ENCODE peak calls at places on chromosomes 5 and 9, in six cellular contexts. R is A549, U is IMR-90, Z is lower leg skin, Q is AG04450, N is choroid plexus epithelial cell. H is an unnamed sample.
A peak's percentile ranks its signal among the peaks of the same experiment; 100 is the strongest.

GRCh38 chr5:115977988-115978387 is 15.7 kb downstream of the LVRN start:
- DNase-seq in R (no peak), U (peak; percentile 92), Z (no peak), Q (peak; percentile 65), N (peak; percentile 90), H (peak; percentile 29)

GRCh38 chr9:35547889-35548418 is 57.1 kb upstream of the TESK1 start:
- DNase-seq in R (no peak), U (no peak), Z (no peak), Q (no peak), N (no peak), H (no peak)

GRCh38 chr9:110156902-110157301 is 51.1 kb downstream of the C9orf152 start:
- DNase-seq in R (no peak), U (no peak), Z (no peak), Q (no peak), N (peak; percentile 71), H (no peak)

GRCh38 chr5:133440467-133441115 is 171.8 kb downstream of the FSTL4 start:
- DNase-seq in R (no peak), U (no peak), Z (peak; percentile 60), Q (no peak), N (no peak), H (peak; percentile 29)

GRCh38 chr5:55578771-55579170 is 44.0 kb upstream of the PLPP1 start:
- DNase-seq in R (no peak), U (peak; percentile 48), Z (no peak), Q (no peak), N (peak; percentile 76), H (no peak)

GRCh38 chr9:135015096-135015495 is 72.4 kb upstream of the OLFM1 start:
- DNase-seq in R (no peak), U (no peak), Z (no peak), Q (no peak), N (no peak), H (no peak)

GRCh38 chr9:134043531-134043988 is 18.3 kb downstream of the BRD3OS start:
- DNase-seq in R (no peak), U (no peak), Z (no peak), Q (no peak), N (no peak), H (no peak)

GRCh38 chr5:172494630-172495505 is 40.5 kb upstream of the SH3PXD2B start:
- DNase-seq in R (no peak), U (no peak), Z (peak; percentile 68), Q (no peak), N (no peak), H (no peak)

GRCh38 chr5:99179206-99179605 is 250.4 kb upstream of the CHD1 start:
- DNase-seq in R (no peak), U (no peak), Z (no peak), Q (no peak), N (no peak), H (no peak)

GRCh38 chr5:122602700-122603099 is 172.2 kb upstream of the SNX2 start:
- DNase-seq in R (no peak), U (no peak), Z (no peak), Q (no peak), N (peak; percentile 42), H (no peak)

GRCh38 chr5:62256161-62257017 is 49.6 kb upstream of the KIF2A start:
- DNase-seq in R (no peak), U (no peak), Z (no peak), Q (no peak), N (peak; percentile 53), H (no peak)

GRCh38 chr5:178340637-178341036 is 108.0 kb upstream of the PHYKPL start:
- DNase-seq in R (no peak), U (no peak), Z (no peak), Q (no peak), N (no peak), H (no peak)

GRCh38 chr9:16058131-16058549 is 505.3 kb downstream of the CCDC171 start:
- DNase-seq in R (no peak), U (peak; percentile 86), Z (no peak), Q (no peak), N (peak; percentile 62), H (peak; percentile 79)

GRCh38 chr9:83285836-83286235 is 222.9 kb upstream of the RASEF start:
- DNase-seq in R (no peak), U (no peak), Z (no peak), Q (no peak), N (no peak), H (no peak)

GRCh38 chr5:102411-103043 is 10.6 kb downstream of the PLEKHG4B start:
- DNase-seq in R (no peak), U (peak; percentile 8), Z (no peak), Q (no peak), N (peak; percentile 14), H (no peak)

GRCh38 chr5:169344629-169345028 is 43.7 kb upstream of the SLIT3 start:
- DNase-seq in R (no peak), U (no peak), Z (peak; percentile 88), Q (no peak), N (no peak), H (no peak)

GRCh38 chr5:1637639-1638481 is 114.1 kb upstream of the LPCAT1 start:
- DNase-seq in R (no peak), U (no peak), Z (peak; percentile 76), Q (no peak), N (no peak), H (no peak)

GRCh38 chr5:81789033-81789432 is 38.1 kb upstream of the SSBP2 start:
- DNase-seq in R (no peak), U (peak; percentile 73), Z (no peak), Q (no peak), N (peak; percentile 71), H (peak; percentile 65)

GRCh38 chr9:78132688-78133033 is 101.0 kb upstream of the GNAQ start:
- DNase-seq in R (no peak), U (no peak), Z (no peak), Q (no peak), N (peak; percentile 14), H (no peak)

GRCh38 chr5:35218981-35219380 is 11.3 kb downstream of the PRLR start:
- DNase-seq in R (no peak), U (no peak), Z (no peak), Q (no peak), N (no peak), H (no peak)

GRCh38 chr5:168020522-168021294 is 270.7 kb upstream of the WWC1 start:
- DNase-seq in R (no peak), U (peak; percentile 8), Z (no peak), Q (no peak), N (peak; percentile 39), H (peak; percentile 33)

GRCh38 chr9:112299514-112299913 is 33.9 kb downstream of the PTBP3 start:
- DNase-seq in R (peak; percentile 61), U (peak; percentile 60), Z (no peak), Q (no peak), N (peak; percentile 76), H (peak; percentile 92)

GRCh38 chr5:151671979-151672378 is 14.7 kb downstream of the SPARC start:
- DNase-seq in R (no peak), U (peak; percentile 63), Z (no peak), Q (no peak), N (peak; percentile 68), H (peak; percentile 36)

DNA sequence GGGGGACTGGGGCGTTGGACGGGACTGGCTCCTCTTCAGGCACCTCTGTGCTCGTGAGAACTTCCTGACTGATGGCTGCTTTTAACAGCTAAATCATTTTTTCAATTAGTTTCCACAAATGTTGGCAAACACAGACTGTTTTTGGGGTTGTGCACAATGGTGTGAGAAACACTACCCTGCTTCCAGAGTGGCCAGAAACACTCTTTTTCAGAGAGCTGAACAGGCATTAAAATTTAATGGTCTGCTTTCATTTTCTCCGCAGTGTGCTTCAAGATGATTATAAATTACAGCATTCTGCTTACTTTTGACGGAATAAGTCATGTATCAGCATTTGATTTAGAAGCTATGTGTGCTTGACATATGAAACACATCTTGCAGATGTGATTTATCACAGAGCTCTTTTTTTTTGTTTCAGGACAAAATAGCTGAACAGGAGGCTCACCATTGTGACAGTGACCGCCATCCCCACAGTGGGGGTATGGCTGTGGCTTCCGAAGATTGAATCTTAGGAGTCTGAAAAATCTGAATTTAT is 454.5 kb upstream of the ZNF608 start:
- DNase-seq in R (no peak), U (no peak), Z (no peak), Q (no peak), N (no peak), H (no peak)
- H3K4me3 ChIP-seq in R (peak overlapping the region; percentile 9), U (no peak overlapping the region), Z (no peak overlapping the region), Q (peak overlapping the region; percentile 38), N (peak overlapping the region; percentile 37), H (no peak overlapping the region)

DNA sequence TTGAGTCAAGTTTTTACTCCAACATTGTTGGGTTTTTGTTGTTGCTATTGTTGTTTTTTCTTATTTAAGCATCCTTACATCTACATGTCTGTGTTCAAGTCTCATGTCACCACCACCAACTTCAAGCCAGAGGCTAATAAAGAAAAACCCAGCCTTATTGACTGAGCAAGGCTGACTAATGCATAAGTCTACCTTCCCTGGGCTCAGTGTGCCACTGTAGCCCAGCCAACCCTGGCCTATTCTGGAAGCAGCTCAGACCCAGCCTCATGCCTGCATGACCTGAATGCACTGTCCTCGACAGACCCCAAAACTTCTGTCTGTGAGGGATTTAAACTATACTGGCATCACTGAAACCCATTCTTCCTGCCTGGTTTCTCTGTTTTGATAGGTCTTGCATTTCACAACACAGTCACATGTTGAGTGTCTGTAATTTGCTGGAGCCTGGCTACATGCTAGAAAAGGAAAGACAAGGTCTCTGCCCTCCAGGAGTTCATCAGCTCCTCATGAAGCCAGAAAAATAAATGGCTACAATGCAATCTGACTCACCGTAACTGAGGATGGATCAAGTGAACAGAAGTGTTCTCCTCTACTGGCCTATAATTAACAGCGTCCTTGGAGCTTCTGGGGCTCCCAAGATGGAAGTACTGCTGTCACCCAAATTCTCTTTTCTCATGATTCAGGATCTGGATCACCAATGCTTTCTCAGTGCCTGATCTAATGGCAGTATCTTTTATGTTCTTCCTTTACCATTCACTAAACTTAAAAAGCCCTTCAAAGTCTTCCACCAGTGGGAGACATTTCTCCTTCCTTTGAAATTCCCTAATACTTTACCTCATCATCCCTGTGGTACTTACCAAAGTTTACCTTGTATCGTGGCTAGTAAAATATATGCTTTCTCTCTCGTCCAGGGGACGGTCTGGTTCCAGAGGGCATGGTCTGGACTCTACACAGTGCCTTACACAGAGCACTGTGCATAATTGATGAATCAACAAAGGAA is 103.9 kb upstream of the IFNE start:
- DNase-seq in R (peak; percentile 63), U (no peak), Z (no peak), Q (no peak), N (peak; percentile 75), H (peak; percentile 52)
- TF ChIP-seq CTCF in R (peak; percentile 57), U (peak; percentile 39), Z (no peak), Q (peak; percentile 40), N (peak; percentile 53), H (peak; percentile 46)

GRCh38 chr9:36997414-36997813 is 36.7 kb downstream of the PAX5 start:
- DNase-seq in R (no peak), U (peak; percentile 15), Z (no peak), Q (no peak), N (no peak), H (peak; percentile 77)
- H3K4me3 ChIP-seq in R (no peak overlapping the region), U (no peak overlapping the region), Z (no peak overlapping the region), Q (no peak overlapping the region), N (no peak overlapping the region), H (no peak overlapping the region)

GRCh38 chr9:91884153-91884552 is 65.9 kb downstream of the ROR2 start:
- DNase-seq in R (no peak), U (no peak), Z (peak; percentile 74), Q (no peak), N (no peak), H (no peak)

GRCh38 chr9:91882628-91883027 is 67.4 kb downstream of the ROR2 start:
- DNase-seq in R (no peak), U (no peak), Z (peak; percentile 32), Q (no peak), N (no peak), H (peak; percentile 8)

GRCh38 chr9:91883503-91883902 is 66.5 kb downstream of the ROR2 start:
- DNase-seq in R (no peak), U (no peak), Z (no peak), Q (no peak), N (no peak), H (no peak)

GRCh38 chr9:91879231-91879630 is 70.8 kb downstream of the ROR2 start:
- DNase-seq in R (no peak), U (no peak), Z (peak; percentile 45), Q (no peak), N (no peak), H (no peak)

GRCh38 chr9:91880378-91880972 is 69.6 kb downstream of the ROR2 start:
- DNase-seq in R (no peak), U (no peak), Z (peak; percentile 36), Q (no peak), N (no peak), H (no peak)
- TF ChIP-seq CTCF in R (no peak), U (no peak), Z (no peak), Q (no peak), N (no peak), H (no peak)